ENCODE peak calls at places on chromosomes 11 and 22, in ten cellular contexts. V is neural crest cell; J is cardiac muscle cell; O is sigmoid colon; U is germinal center; G is MCF 10A; R is NCI-H524 treated with DMSO at 0.1 percent for 48 hours; Q is skeletal muscle cell; S is occipital lobe; N is stimulated activated naive CD8-positive, alpha-beta T cell treated with anti-CD3 and anti-CD28 coated beads, Interleukin-15, amount 100 ng/mL, for 72 hours. P is an unnamed sample.

GRCh38 chr11:7575841-7576451 is 62.1 kb downstream of the PPFIBP2 start:
- DNase-seq in V (no peak), J (no peak), O (no peak), U (no peak), G (peak), R (no peak), Q (no peak), S (no peak), N (peak), P (peak)

GRCh38 chr11:64865286-64866172 is 12.9 kb downstream of the EHD1 start:
- DNase-seq in V (no peak), J (no peak), O (no peak), U (no peak), G (no peak), R (no peak), Q (no peak), S (no peak), N (no peak), P (no peak)

GRCh38 chr11:116893906-116894305 is 56.5 kb upstream of the APOA1 start:
- DNase-seq in V (no peak), J (peak), O (no peak), U (no peak), G (no peak), R (no peak), Q (no peak), S (no peak), N (no peak), P (no peak)

GRCh38 chr11:290621-291231 is 1.8 kb downstream of the PGGHG start:
- DNase-seq in V (no peak), J (no peak), O (peak), U (no peak), G (no peak), R (no peak), Q (no peak), S (no peak), N (no peak), P (no peak)

GRCh38 chr11:33830903-33831648 is 56.8 kb upstream of the FBXO3 start:
- DNase-seq in V (no peak), J (no peak), O (no peak), U (no peak), G (peak), R (no peak), Q (no peak), S (no peak), N (no peak), P (no peak)

GRCh38 chr11:125448136-125448535 is 47.9 kb downstream of the FEZ1 start:
- DNase-seq in V (no peak), J (no peak), O (peak), U (no peak), G (no peak), R (no peak), Q (no peak), S (no peak), N (no peak), P (no peak)

GRCh38 chr11:8838248-8838647 is 72.7 kb upstream of the AKIP1 start:
- DNase-seq in V (no peak), J (no peak), O (peak), U (no peak), G (peak), R (no peak), Q (peak), S (no peak), N (no peak), P (no peak)

GRCh38 chr22:48575567-48576332 is 1251.9 kb downstream of the BRD1 start:
- DNase-seq in V (no peak), J (no peak), O (no peak), U (no peak), G (no peak), R (no peak), Q (no peak), S (no peak), N (no peak), P (no peak)

GRCh38 chr11:5910521-5910920 is 17.5 kb downstream of the OR52E5 start:
- DNase-seq in V (no peak), J (no peak), O (no peak), U (no peak), G (no peak), R (no peak), Q (no peak), S (no peak), N (no peak), P (no peak)

GRCh38 chr11:295351-296205 is 3.7 kb downstream of the IFITM5 start:
- DNase-seq in V (no peak), J (no peak), O (peak), U (no peak), G (no peak), R (no peak), Q (no peak), S (no peak), N (no peak), P (no peak)

GRCh38 chr11:123753110-123753509 is 1.2 kb downstream of the OR6X1 start:
- DNase-seq in V (no peak), J (no peak), O (no peak), U (no peak), G (no peak), R (no peak), Q (no peak), S (no peak), N (no peak), P (no peak)

GRCh38 chr11:69350596-69350995 is 56.6 kb downstream of the MYEOV start:
- DNase-seq in V (no peak), J (no peak), O (no peak), U (no peak), G (no peak), R (no peak), Q (no peak), S (no peak), N (no peak), P (no peak)

GRCh38 chr11:78039919-78040671 is 17.0 kb upstream of the KCTD14 start:
- DNase-seq in V (no peak), J (peak), O (peak), U (no peak), G (peak), R (no peak), Q (peak), S (peak), N (peak), P (no peak)

GRCh38 chr22:29658171-29658570 is 54.7 kb downstream of the NF2 start:
- DNase-seq in V (no peak), J (peak), O (no peak), U (no peak), G (no peak), R (no peak), Q (no peak), S (no peak), N (no peak), P (no peak)

GRCh38 chr22:46084943-46085830 is 65.1 kb upstream of the PPARA start:
- DNase-seq in V (no peak), J (no peak), O (peak), U (no peak), G (peak), R (no peak), Q (no peak), S (peak), N (no peak), P (peak)

GRCh38 chr11:134401825-134402809 is 9.9 kb downstream of the B3GAT1 start:
- DNase-seq in V (no peak), J (no peak), O (no peak), U (no peak), G (no peak), R (no peak), Q (no peak), S (no peak), N (no peak), P (no peak)

GRCh38 chr22:39956932-39957664 is 3.1 kb upstream of the TMA7B start:
- DNase-seq in V (no peak), J (no peak), O (no peak), U (no peak), G (no peak), R (no peak), Q (no peak), S (no peak), N (no peak), P (no peak)

GRCh38 chr11:3124821-3125220 is 40.3 kb downstream of the OSBPL5 start:
- DNase-seq in V (no peak), J (no peak), O (no peak), U (no peak), G (no peak), R (no peak), Q (no peak), S (no peak), N (no peak), P (no peak)

GRCh38 chr22:37295213-37295886 is 13.0 kb downstream of the CYTH4 start:
- DNase-seq in V (no peak), J (no peak), O (no peak), U (no peak), G (no peak), R (no peak), Q (no peak), S (no peak), N (no peak), P (no peak)

GRCh38 chr11:77401486-77402217 is 72.2 kb downstream of the PAK1 start:
- DNase-seq in V (no peak), J (no peak), O (no peak), U (no peak), G (peak), R (no peak), Q (no peak), S (no peak), N (no peak), P (no peak)

GRCh38 chr11:2473361-2474058 is 28.7 kb downstream of the KCNQ1 start:
- DNase-seq in V (no peak), J (no peak), O (no peak), U (no peak), G (no peak), R (peak), Q (no peak), S (no peak), N (no peak), P (no peak)

GRCh38 chr11:18731949-18732821 is 6.2 kb upstream of the IGSF22 start:
- DNase-seq in V (peak), J (peak), O (no peak), U (peak), G (peak), R (no peak), Q (no peak), S (peak), N (peak), P (peak)

GRCh38 chr11:76577199-76577920 is 93.2 kb downstream of the LRRC32 start:
- DNase-seq in V (no peak), J (peak), O (peak), U (no peak), G (peak), R (no peak), Q (peak), S (no peak), N (no peak), P (peak)

GRCh38 chr22:27801616-27802388 is at the start of gene MN1:
- DNase-seq in V (peak), J (peak), O (no peak), U (peak), G (no peak), R (no peak), Q (no peak), S (peak), N (peak), P (no peak)

GRCh38 chr11:18013790-18014507 is 1.1 kb upstream of the SERGEF start:
- DNase-seq in V (peak), J (peak), O (no peak), U (no peak), G (no peak), R (no peak), Q (no peak), S (no peak), N (peak), P (peak)

GRCh38 chr11:12403995-12404345 is 26.6 kb downstream of the PARVA start:
- DNase-seq in V (no peak), J (no peak), O (no peak), U (no peak), G (no peak), R (no peak), Q (no peak), S (no peak), N (no peak), P (no peak)

GRCh38 chr11:134032501-134033091 is 36.3 kb upstream of the JAM3 start:
- DNase-seq in V (no peak), J (no peak), O (peak), U (no peak), G (no peak), R (no peak), Q (no peak), S (peak), N (no peak), P (no peak)

GRCh38 chr22:37024339-37025157 is 5.0 kb downstream of the MPST start:
- DNase-seq in V (no peak), J (no peak), O (no peak), U (no peak), G (no peak), R (no peak), Q (no peak), S (no peak), N (no peak), P (no peak)

GRCh38 chr11:65262381-65262680 is 569 bp downstream of the POLA2 start:
- DNase-seq in V (no peak), J (no peak), O (no peak), U (no peak), G (no peak), R (no peak), Q (no peak), S (no peak), N (no peak), P (no peak)

GRCh38 chr11:128135451-128135850 is 451.9 kb downstream of the ETS1 start:
- DNase-seq in V (no peak), J (no peak), O (no peak), U (no peak), G (peak), R (no peak), Q (no peak), S (no peak), N (no peak), P (no peak)

GRCh38 chr22:27456696-27457503 is 344.7 kb downstream of the MN1 start:
- DNase-seq in V (no peak), J (no peak), O (no peak), U (no peak), G (peak), R (no peak), Q (peak), S (no peak), N (no peak), P (no peak)

GRCh38 chr11:125262194-125262824 is 97.8 kb downstream of the PKNOX2 start:
- DNase-seq in V (peak), J (peak), O (no peak), U (no peak), G (no peak), R (no peak), Q (no peak), S (no peak), N (no peak), P (no peak)

GRCh38 chr11:19955660-19956059 is 204.6 kb downstream of the DBX1 start:
- DNase-seq in V (no peak), J (no peak), O (no peak), U (no peak), G (no peak), R (no peak), Q (no peak), S (no peak), N (no peak), P (no peak)

P was measured in Caco-2.